ENCODE peak calls at places on chromosomes 13 and 19, in eight cellular contexts. Q is SJSA1, B is naive B cell, I is mesenteric fat pad, O is H9, V is NCI-H1417 treated with DMSO at 0.1 percent for 48 hours, R is lower lobe of right lung, D is memory B cell. G is an unnamed sample.

GRCh38 chr13:85367887-85368286 is 431.3 kb downstream of the SLITRK6 start:
- DNase-seq in Q (no peak), B (no peak), I (no peak), O (no peak), V (no peak), R (no peak), D (no peak), G (no peak)

GRCh38 chr19:45164577-45165335 is 4.0 kb upstream of the NKPD1 start:
- DNase-seq in Q (peak), B (peak), I (no peak), O (peak), V (no peak), R (peak), D (peak), G (peak)

GRCh38 chr13:100673376-100673830 is 1.2 kb downstream of the TMTC4 start:
- DNase-seq in Q (no peak), B (no peak), I (no peak), O (peak), V (no peak), R (no peak), D (peak), G (no peak)

GRCh38 chr19:13788991-13789390 is 6.3 kb upstream of the ZSWIM4 start:
- DNase-seq in Q (no peak), B (no peak), I (no peak), O (no peak), V (no peak), R (peak), D (no peak), G (no peak)

GRCh38 chr19:19054315-19054938 is 9.4 kb upstream of the SLC25A42 start:
- DNase-seq in Q (no peak), B (no peak), I (no peak), O (no peak), V (no peak), R (no peak), D (no peak), G (no peak)

GRCh38 chr19:48480476-48481190 is 11.5 kb downstream of the CYTH2 start:
- DNase-seq in Q (no peak), B (peak), I (no peak), O (no peak), V (no peak), R (no peak), D (no peak), G (no peak)

GRCh38 chr13:106753241-106753640 is 185.3 kb upstream of the ARGLU1 start:
- DNase-seq in Q (no peak), B (no peak), I (no peak), O (no peak), V (no peak), R (peak), D (no peak), G (no peak)

GRCh38 chr13:112859817-112860190 is 109.2 kb upstream of the MCF2L start:
- DNase-seq in Q (no peak), B (no peak), I (no peak), O (no peak), V (no peak), R (no peak), D (no peak), G (no peak)

GRCh38 chr19:48642862-48643261 is 3.1 kb downstream of the CA11 start:
- DNase-seq in Q (no peak), B (no peak), I (no peak), O (no peak), V (no peak), R (no peak), D (no peak), G (no peak)

GRCh38 chr13:39106216-39106995 is 68.2 kb downstream of the NHLRC3 start:
- DNase-seq in Q (no peak), B (no peak), I (no peak), O (no peak), V (peak), R (no peak), D (no peak), G (no peak)

GRCh38 chr13:48950507-48950886 is 25.2 kb upstream of the FNDC3A start:
- DNase-seq in Q (no peak), B (no peak), I (no peak), O (no peak), V (no peak), R (no peak), D (no peak), G (no peak)

GRCh38 chr19:6273701-6274601 is 5.8 kb downstream of the MLLT1 start:
- DNase-seq in Q (peak), B (no peak), I (peak), O (no peak), V (no peak), R (peak), D (no peak), G (no peak)

GRCh38 chr13:84243340-84243739 is 361.1 kb upstream of the SLITRK1 start:
- DNase-seq in Q (no peak), B (no peak), I (no peak), O (no peak), V (no peak), R (no peak), D (no peak), G (no peak)

GRCh38 chr13:38180670-38181069 is 169.0 kb upstream of the UFM1 start:
- DNase-seq in Q (no peak), B (no peak), I (no peak), O (no peak), V (no peak), R (no peak), D (no peak), G (no peak)

GRCh38 chr19:55675661-55676354 is 782 bp downstream of the EPN1 start:
- DNase-seq in Q (no peak), B (no peak), I (no peak), O (no peak), V (no peak), R (no peak), D (no peak), G (no peak)

GRCh38 chr19:53809518-53810186 is 14.5 kb downstream of the NLRP12 start:
- DNase-seq in Q (no peak), B (no peak), I (no peak), O (peak), V (no peak), R (no peak), D (no peak), G (no peak)

GRCh38 chr19:49196527-49197240 is 39.1 kb downstream of the TRPM4 start:
- DNase-seq in Q (no peak), B (no peak), I (no peak), O (no peak), V (no peak), R (peak), D (no peak), G (no peak)

GRCh38 chr19:19420570-19421301 is 15.3 kb downstream of the GATAD2A start:
- DNase-seq in Q (no peak), B (peak), I (no peak), O (no peak), V (no peak), R (no peak), D (no peak), G (no peak)

GRCh38 chr19:39590265-39590664 is 12.1 kb upstream of the LGALS13 start:
- DNase-seq in Q (no peak), B (no peak), I (no peak), O (no peak), V (no peak), R (no peak), D (no peak), G (no peak)

GRCh38 chr13:48155850-48156249 is 60.9 kb upstream of the MED4 start:
- DNase-seq in Q (no peak), B (no peak), I (no peak), O (no peak), V (no peak), R (no peak), D (no peak), G (no peak)

GRCh38 chr19:9296336-9296735 is 13.3 kb downstream of the ZNF699 start:
- DNase-seq in Q (no peak), B (no peak), I (no peak), O (no peak), V (no peak), R (no peak), D (no peak), G (no peak)

GRCh38 chr19:13022111-13022858 is 27.0 kb downstream of the NFIX start:
- DNase-seq in Q (no peak), B (no peak), I (no peak), O (no peak), V (no peak), R (peak), D (no peak), G (no peak)

GRCh38 chr13:105436946-105437345 is 1098.5 kb downstream of the EFNB2 start:
- DNase-seq in Q (no peak), B (no peak), I (no peak), O (no peak), V (no peak), R (no peak), D (no peak), G (no peak)

GRCh38 chr19:35518313-35518712 is 4.9 kb upstream of the DMKN start:
- DNase-seq in Q (peak), B (no peak), I (no peak), O (no peak), V (no peak), R (no peak), D (no peak), G (no peak)

GRCh38 chr13:110307697-110308376 is 753 bp downstream of the COL4A2 start:
- DNase-seq in Q (peak), B (no peak), I (no peak), O (peak), V (no peak), R (no peak), D (no peak), G (no peak)

GRCh38 chr13:36088001-36088400 is 43.2 kb downstream of the DCLK1 start:
- DNase-seq in Q (no peak), B (no peak), I (no peak), O (no peak), V (no peak), R (no peak), D (no peak), G (no peak)